ENCODE peak calls at places on chromosome 13, in four cellular contexts. Z is cardiac muscle cell, N is transverse colon, L is cardiac fibroblast. G is an unnamed sample.

GRCh38 chr13:47898080-47898479 is 103.0 kb downstream of the SUCLA2 start:
- DNase-seq in N (no peak), Z (no peak), L (no peak), G (no peak)

GRCh38 chr13:113848431-113849260 is 15.2 kb downstream of the GAS6 start:
- DNase-seq in L (no peak), N (peak; percentile 79), Z (no peak), G (no peak)

GRCh38 chr13:24747248-24748151 is 16.5 kb upstream of the RNF17 start:
- DNase-seq in L (peak; percentile 15), Z (peak; percentile 30), N (peak; percentile 24), G (no peak)

GRCh38 chr13:48547663-48548092 is 14.8 kb upstream of the RCBTB2 start:
- DNase-seq in N (no peak), L (no peak), Z (no peak), G (no peak)

GRCh38 chr13:90717451-90717936 is 630.0 kb upstream of the MIR17HG start:
- DNase-seq in L (peak; percentile 94), N (no peak), Z (peak; percentile 93), G (no peak)

GRCh38 chr13:84418041-84418440 is 535.8 kb upstream of the SLITRK1 start:
- DNase-seq in N (no peak), Z (no peak), L (no peak), G (no peak)

GRCh38 chr13:113897966-113898365 is 34.1 kb upstream of the GAS6 start:
- DNase-seq in N (no peak), L (no peak), Z (no peak), G (no peak)

GRCh38 chr13:89925107-89925506 is 1422.4 kb upstream of the MIR17HG start:
- DNase-seq in Z (peak; percentile 35), N (no peak), L (peak; percentile 55), G (no peak)

GRCh38 chr13:39249971-39250370 is 211.7 kb downstream of the NHLRC3 start:
- DNase-seq in N (no peak), L (no peak), Z (no peak), G (no peak)

GRCh38 chr13:29849731-29850212 is 645 bp downstream of the UBL3 start:
- DNase-seq in N (peak; percentile 69), L (peak; percentile 53), Z (peak; percentile 54), G (no peak)

GRCh38 chr13:101433895-101434294 is 17.6 kb upstream of the NALCN start:
- DNase-seq in Z (no peak), N (no peak), L (no peak), G (no peak)

GRCh38 chr13:41639955-41640780 is 182.8 kb downstream of the RGCC start:
- DNase-seq in L (peak; percentile 59), N (no peak), Z (peak; percentile 49), G (no peak)

GRCh38 chr13:71242191-71242590 is 624.8 kb downstream of the DACH1 start:
- DNase-seq in N (no peak), Z (peak; percentile 7), L (peak; percentile 2), G (no peak)

GRCh38 chr13:97540696-97541095 is 106.7 kb downstream of the RAP2A start:
- DNase-seq in L (peak; percentile 62), Z (peak; percentile 68), N (no peak), G (no peak)

GRCh38 chr13:92842145-92842544 is 384.5 kb upstream of the GPC6 start:
- DNase-seq in N (no peak), L (peak; percentile 93), Z (peak; percentile 91), G (no peak)

GRCh38 chr13:97145057-97145456 is 77.1 kb upstream of the MBNL2 start:
- DNase-seq in Z (no peak), L (no peak), N (no peak), G (no peak)

GRCh38 chr13:51747438-51748434 is 56.2 kb downstream of the DHRS12 start:
- DNase-seq in L (no peak), Z (no peak), N (no peak), G (no peak)
- TF ChIP-seq CTCF in L (no peak), Z (no peak), N (no peak), G (no peak)

GRCh38 chr13:110266431-110266809 is 40.5 kb downstream of the COL4A1 start:
- DNase-seq in L (no peak), N (no peak), Z (no peak), G (no peak)
- H3K4me3 ChIP-seq in L (no peak overlapping the region), N (no peak overlapping the region), Z (no peak overlapping the region), G (no peak overlapping the region)

GRCh38 chr13:105202384-105202783 is 1333.1 kb downstream of the EFNB2 start:
- DNase-seq in Z (peak; percentile 65), N (no peak), L (peak; percentile 55), G (no peak)
- TF ChIP-seq CTCF in Z (peak; percentile 72), N (peak; percentile 12), L (peak; percentile 54), G (peak; percentile 50)

DNA sequence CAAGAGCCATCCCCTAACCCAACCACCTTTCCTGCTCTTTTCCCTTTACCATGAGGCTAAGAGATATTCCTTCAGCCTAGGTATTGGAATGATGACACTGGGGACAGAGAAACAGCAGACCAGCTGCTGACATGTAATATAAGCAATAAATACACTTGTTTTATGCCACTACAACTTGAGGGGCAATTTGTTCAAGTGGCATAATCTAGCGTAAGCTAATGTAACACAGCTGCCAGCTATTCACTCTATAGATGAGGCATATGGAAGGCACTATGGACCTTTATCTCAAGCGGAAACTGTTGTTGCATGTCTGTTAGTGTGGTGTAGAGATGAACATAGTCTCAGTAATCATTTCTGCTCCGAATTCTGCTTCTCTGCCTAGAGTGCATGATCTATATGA is 111.1 kb downstream of the STARD13 start:
- DNase-seq in L (no peak), N (no peak), Z (no peak), G (no peak)
- H3K4me3 ChIP-seq in L (no peak overlapping the region), N (no peak overlapping the region), Z (no peak overlapping the region), G (no peak overlapping the region)

DNA sequence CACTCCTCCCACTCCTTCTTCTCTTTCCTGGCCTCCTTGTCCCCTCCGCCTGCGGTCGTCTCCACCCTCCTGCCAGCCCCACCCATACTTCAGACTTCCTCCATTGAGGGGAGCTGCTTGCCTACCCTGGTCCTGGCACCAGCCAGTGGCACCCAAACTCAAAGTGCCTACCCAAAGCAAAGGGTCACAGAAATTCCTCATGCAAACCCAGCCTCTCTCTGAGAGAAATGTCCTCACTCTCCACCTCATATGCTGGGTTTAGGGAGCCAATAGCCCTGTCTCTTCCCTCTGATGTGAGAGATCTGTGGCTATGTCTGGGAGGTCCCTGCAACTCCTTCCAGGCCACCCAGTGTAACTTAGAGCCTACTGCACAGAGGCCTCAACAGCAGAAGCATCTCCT is 109.6 kb downstream of the TEX26 start:
- DNase-seq in L (no peak), N (no peak), Z (no peak), G (no peak)
- TF ChIP-seq CTCF in L (no peak), N (no peak), Z (no peak), G (no peak)

G was measured in GM12864.